ENCODE peak calls at places on chromosomes 3 and 15, in nine cellular contexts. One of them, this sample, is unnamed.

GRCh38 chr3:49671291-49672288 is 2.6 kb upstream of the APEH start:
- DNase-seq in memory B cell: peak
- DNase-seq in activated naive CD8-positive, alpha-beta T cell treated with anti-CD3 and anti-CD28 coated beads, Interleukin-2, amount 50 U/mL, for 24 hours: peak
- DNase-seq in activated CD8-positive, alpha-beta T cell treated with anti-CD3 and anti-CD28 coated beads for 36 hours: peak
- DNase-seq in HFF-Myc: peak
- DNase-seq in amygdala: no peak
- DNase-seq in nephron progenitor cell: peak
- DNase-seq in pons: peak
- DNase-seq in foreskin fibroblast: peak
- DNase-seq in this sample: peak

GRCh38 chr15:40928975-40929729 is at the start of gene DLL4:
- DNase-seq in memory B cell: no peak
- DNase-seq in pons: no peak
- DNase-seq in activated naive CD8-positive, alpha-beta T cell treated with anti-CD3 and anti-CD28 coated beads, Interleukin-2, amount 50 U/mL, for 24 hours: peak
- DNase-seq in foreskin fibroblast: peak
- DNase-seq in amygdala: no peak
- DNase-seq in activated CD8-positive, alpha-beta T cell treated with anti-CD3 and anti-CD28 coated beads for 36 hours: peak
- DNase-seq in nephron progenitor cell: peak
- DNase-seq in HFF-Myc: no peak
- DNase-seq in this sample: no peak

GRCh38 chr3:17577795-17578520 is 164.5 kb downstream of the TBC1D5 start:
- DNase-seq in pons: peak
- DNase-seq in activated CD8-positive, alpha-beta T cell treated with anti-CD3 and anti-CD28 coated beads for 36 hours: no peak
- DNase-seq in activated naive CD8-positive, alpha-beta T cell treated with anti-CD3 and anti-CD28 coated beads, Interleukin-2, amount 50 U/mL, for 24 hours: no peak
- DNase-seq in foreskin fibroblast: peak
- DNase-seq in amygdala: no peak
- DNase-seq in nephron progenitor cell: no peak
- DNase-seq in HFF-Myc: peak
- DNase-seq in memory B cell: no peak
- DNase-seq in this sample: no peak

GRCh38 chr15:65421360-65422215 is 1.2 kb downstream of the IGDCC4 start:
- DNase-seq in HFF-Myc: no peak
- DNase-seq in nephron progenitor cell: peak
- DNase-seq in amygdala: no peak
- DNase-seq in activated CD8-positive, alpha-beta T cell treated with anti-CD3 and anti-CD28 coated beads for 36 hours: peak
- DNase-seq in activated naive CD8-positive, alpha-beta T cell treated with anti-CD3 and anti-CD28 coated beads, Interleukin-2, amount 50 U/mL, for 24 hours: peak
- DNase-seq in memory B cell: no peak
- DNase-seq in pons: peak
- DNase-seq in foreskin fibroblast: no peak
- DNase-seq in this sample: peak

GRCh38 chr3:184275961-184276910 is at the start of gene ECE2:
- DNase-seq in foreskin fibroblast: no peak
- DNase-seq in memory B cell: no peak
- DNase-seq in activated naive CD8-positive, alpha-beta T cell treated with anti-CD3 and anti-CD28 coated beads, Interleukin-2, amount 50 U/mL, for 24 hours: no peak
- DNase-seq in activated CD8-positive, alpha-beta T cell treated with anti-CD3 and anti-CD28 coated beads for 36 hours: no peak
- DNase-seq in HFF-Myc: no peak
- DNase-seq in amygdala: no peak
- DNase-seq in nephron progenitor cell: peak
- DNase-seq in pons: no peak
- DNase-seq in this sample: no peak

GRCh38 chr15:25863067-25863967 is at the start of gene ATP10A:
- DNase-seq in foreskin fibroblast: peak
- DNase-seq in activated CD8-positive, alpha-beta T cell treated with anti-CD3 and anti-CD28 coated beads for 36 hours: peak
- DNase-seq in nephron progenitor cell: peak
- DNase-seq in HFF-Myc: no peak
- DNase-seq in amygdala: no peak
- DNase-seq in memory B cell: no peak
- DNase-seq in pons: no peak
- DNase-seq in activated naive CD8-positive, alpha-beta T cell treated with anti-CD3 and anti-CD28 coated beads, Interleukin-2, amount 50 U/mL, for 24 hours: peak
- DNase-seq in this sample: no peak

GRCh38 chr3:189914799-189915198 is 205.9 kb downstream of the P3H2 start:
- DNase-seq in activated CD8-positive, alpha-beta T cell treated with anti-CD3 and anti-CD28 coated beads for 36 hours: no peak
- DNase-seq in memory B cell: no peak
- DNase-seq in amygdala: no peak
- DNase-seq in pons: no peak
- DNase-seq in activated naive CD8-positive, alpha-beta T cell treated with anti-CD3 and anti-CD28 coated beads, Interleukin-2, amount 50 U/mL, for 24 hours: no peak
- DNase-seq in nephron progenitor cell: no peak
- DNase-seq in HFF-Myc: peak
- DNase-seq in foreskin fibroblast: peak
- DNase-seq in this sample: no peak

GRCh38 chr15:44713006-44713966 is 2.0 kb downstream of the B2M start:
- DNase-seq in pons: peak
- DNase-seq in foreskin fibroblast: no peak
- DNase-seq in amygdala: no peak
- DNase-seq in HFF-Myc: no peak
- DNase-seq in activated CD8-positive, alpha-beta T cell treated with anti-CD3 and anti-CD28 coated beads for 36 hours: no peak
- DNase-seq in nephron progenitor cell: no peak
- DNase-seq in activated naive CD8-positive, alpha-beta T cell treated with anti-CD3 and anti-CD28 coated beads, Interleukin-2, amount 50 U/mL, for 24 hours: no peak
- DNase-seq in memory B cell: no peak
- DNase-seq in this sample: no peak

GRCh38 chr15:62558640-62559039 is 393.6 kb upstream of the C2CD4B start:
- DNase-seq in activated CD8-positive, alpha-beta T cell treated with anti-CD3 and anti-CD28 coated beads for 36 hours: no peak
- DNase-seq in foreskin fibroblast: no peak
- DNase-seq in memory B cell: no peak
- DNase-seq in amygdala: no peak
- DNase-seq in HFF-Myc: no peak
- DNase-seq in pons: no peak
- DNase-seq in nephron progenitor cell: no peak
- DNase-seq in activated naive CD8-positive, alpha-beta T cell treated with anti-CD3 and anti-CD28 coated beads, Interleukin-2, amount 50 U/mL, for 24 hours: no peak
- DNase-seq in this sample: no peak

GRCh38 chr15:62141643-62142588 is 23.2 kb downstream of the C2CD4B start:
- DNase-seq in foreskin fibroblast: no peak
- DNase-seq in activated CD8-positive, alpha-beta T cell treated with anti-CD3 and anti-CD28 coated beads for 36 hours: no peak
- DNase-seq in pons: no peak
- DNase-seq in nephron progenitor cell: no peak
- DNase-seq in HFF-Myc: no peak
- DNase-seq in amygdala: no peak
- DNase-seq in activated naive CD8-positive, alpha-beta T cell treated with anti-CD3 and anti-CD28 coated beads, Interleukin-2, amount 50 U/mL, for 24 hours: no peak
- DNase-seq in memory B cell: no peak
- DNase-seq in this sample: no peak

GRCh38 chr3:54122046-54122801 is at the start of gene CACNA2D3:
- DNase-seq in HFF-Myc: no peak
- DNase-seq in amygdala: no peak
- DNase-seq in activated CD8-positive, alpha-beta T cell treated with anti-CD3 and anti-CD28 coated beads for 36 hours: no peak
- DNase-seq in nephron progenitor cell: peak
- DNase-seq in activated naive CD8-positive, alpha-beta T cell treated with anti-CD3 and anti-CD28 coated beads, Interleukin-2, amount 50 U/mL, for 24 hours: no peak
- DNase-seq in foreskin fibroblast: peak
- DNase-seq in pons: no peak
- DNase-seq in memory B cell: no peak
- DNase-seq in this sample: no peak

GRCh38 chr15:52762621-52763020 is 27.5 kb downstream of the ONECUT1 start:
- DNase-seq in activated CD8-positive, alpha-beta T cell treated with anti-CD3 and anti-CD28 coated beads for 36 hours: no peak
- DNase-seq in foreskin fibroblast: no peak
- DNase-seq in HFF-Myc: no peak
- DNase-seq in amygdala: no peak
- DNase-seq in nephron progenitor cell: no peak
- DNase-seq in pons: no peak
- DNase-seq in activated naive CD8-positive, alpha-beta T cell treated with anti-CD3 and anti-CD28 coated beads, Interleukin-2, amount 50 U/mL, for 24 hours: no peak
- DNase-seq in memory B cell: no peak
- DNase-seq in this sample: no peak

GRCh38 chr3:63724987-63725386 is 72.5 kb downstream of the SNTN start:
- DNase-seq in nephron progenitor cell: no peak
- DNase-seq in memory B cell: no peak
- DNase-seq in pons: no peak
- DNase-seq in activated CD8-positive, alpha-beta T cell treated with anti-CD3 and anti-CD28 coated beads for 36 hours: no peak
- DNase-seq in amygdala: no peak
- DNase-seq in foreskin fibroblast: peak
- DNase-seq in HFF-Myc: no peak
- DNase-seq in activated naive CD8-positive, alpha-beta T cell treated with anti-CD3 and anti-CD28 coated beads, Interleukin-2, amount 50 U/mL, for 24 hours: no peak
- DNase-seq in this sample: no peak